ENCODE peak calls at places on chromosome 22, in five cellular contexts. B, H, Y, S and V are unnamed samples.

GRCh38 chr22:33653525-33654063 is 266.7 kb downstream of the LARGE1 start:
- ATAC-seq in B (no peak), H (no peak), Y (no peak), S (no peak), V (no peak)

GRCh38 chr22:46761539-46762237 is 762 bp upstream of the TBC1D22A start:
- ATAC-seq in B (no peak), H (no peak), Y (no peak), S (no peak), V (peak)

GRCh38 chr22:28047740-28048139 is 128.7 kb upstream of the PITPNB start:
- ATAC-seq in B (no peak), H (peak), Y (no peak), S (no peak), V (peak)

GRCh38 chr22:45632791-45633515 is 38.7 kb upstream of the ATXN10 start:
- ATAC-seq in B (no peak), H (peak), Y (no peak), S (no peak), V (no peak)

GRCh38 chr22:25039255-25039654 is 86.7 kb downstream of the KIAA1671 start:
- ATAC-seq in B (no peak), H (no peak), Y (no peak), S (no peak), V (no peak)

GRCh38 chr22:40121463-40121862 is 56.3 kb upstream of the TNRC6B start:
- ATAC-seq in B (no peak), H (no peak), Y (no peak), S (no peak), V (no peak)

GRCh38 chr22:50057868-50058311 is at the start of gene TTLL8:
- ATAC-seq in B (no peak), H (no peak), Y (no peak), S (no peak), V (no peak)

GRCh38 chr22:23708270-23708669 is 17.5 kb downstream of the RGL4 start:
- ATAC-seq in B (no peak), H (no peak), Y (no peak), S (no peak), V (no peak)

GRCh38 chr22:32605576-32605975 is 131.0 kb downstream of the FBXO7 start:
- ATAC-seq in B (no peak), H (no peak), Y (no peak), S (no peak), V (no peak)

GRCh38 chr22:23183107-23183698 is 2.9 kb downstream of the BCR start:
- ATAC-seq in B (no peak), H (peak), Y (no peak), S (peak), V (no peak)

GRCh38 chr22:27372969-27373670 is 428.4 kb downstream of the MN1 start:
- ATAC-seq in B (no peak), H (no peak), Y (no peak), S (no peak), V (no peak)

GRCh38 chr22:43845981-43846380 is 16.3 kb downstream of the SULT4A1 start:
- ATAC-seq in B (no peak), H (no peak), Y (no peak), S (no peak), V (no peak)

GRCh38 chr22:38736257-38736570 is 19.6 kb downstream of the SUN2 start:
- ATAC-seq in B (no peak), H (no peak), Y (no peak), S (no peak), V (no peak)

GRCh38 chr22:28810839-28811491 is 10.6 kb upstream of the XBP1 start:
- ATAC-seq in B (no peak), H (peak), Y (peak), S (no peak), V (no peak)

GRCh38 chr22:37187552-37187890 is 526 bp downstream of the C1QTNF6 start:
- ATAC-seq in B (no peak), H (peak), Y (no peak), S (peak), V (peak)

GRCh38 chr22:42688914-42689275 is 31.8 kb downstream of the A4GALT start:
- ATAC-seq in B (no peak), H (no peak), Y (no peak), S (peak), V (peak)

GRCh38 chr22:17250380-17251129 is 31.3 kb upstream of the ADA2 start:
- ATAC-seq in B (no peak), H (no peak), Y (no peak), S (no peak), V (no peak)

GRCh38 chr22:38066381-38067027 is 9.3 kb downstream of the PICK1 start:
- ATAC-seq in B (no peak), H (no peak), Y (no peak), S (no peak), V (no peak)

GRCh38 chr22:24171822-24172221 is 9.5 kb upstream of the SUSD2 start:
- ATAC-seq in B (peak), H (no peak), Y (no peak), S (no peak), V (no peak)

GRCh38 chr22:37502342-37503182 is 16.4 kb upstream of the MFNG start:
- ATAC-seq in B (no peak), H (peak), Y (no peak), S (no peak), V (peak)

GRCh38 chr22:49960967-49961600 is 512 bp downstream of the PIM3 start:
- ATAC-seq in B (peak), H (no peak), Y (no peak), S (no peak), V (no peak)

GRCh38 chr22:38940985-38941384 is 16.4 kb upstream of the APOBEC3A start:
- ATAC-seq in B (no peak), H (no peak), Y (no peak), S (no peak), V (no peak)

GRCh38 chr22:32600184-32600583 is 125.6 kb downstream of the FBXO7 start:
- ATAC-seq in B (no peak), H (no peak), Y (no peak), S (no peak), V (no peak)

GRCh38 chr22:19085233-19086043 is 36.8 kb downstream of the DGCR2 start:
- ATAC-seq in B (peak), H (peak), Y (no peak), S (no peak), V (no peak)

GRCh38 chr22:22666307-22667091 is 22.1 kb downstream of the GGTLC2 start:
- ATAC-seq in B (peak), H (peak), Y (no peak), S (no peak), V (no peak)

GRCh38 chr22:38441620-38442287 is 13.2 kb downstream of the KCNJ4 start:
- ATAC-seq in B (peak), H (no peak), Y (no peak), S (no peak), V (no peak)

GRCh38 chr22:30920407-30920806 is 48.2 kb downstream of the MORC2 start:
- ATAC-seq in B (peak), H (peak), Y (peak), S (peak), V (no peak)

GRCh38 chr22:40463017-40463631 is 92.7 kb downstream of the SGSM3 start:
- ATAC-seq in B (peak), H (peak), Y (peak), S (no peak), V (no peak)